ENCODE peak calls at places on chromosomes 16 and 17, in four cellular contexts. O, C, Q and K are unnamed samples.

GRCh38 chr17:63378411-63379076 is 67.6 kb downstream of the CYB561 start:
- DNase-seq in O (peak), C (no peak), Q (no peak), K (no peak)

GRCh38 chr17:65403129-65403528 is 158.3 kb downstream of the AXIN2 start:
- DNase-seq in O (no peak), C (no peak), Q (no peak), K (no peak)

GRCh38 chr17:49680314-49680713 is 2.4 kb upstream of the SPOP start:
- DNase-seq in O (no peak), C (no peak), Q (no peak), K (no peak)

GRCh38 chr16:46859719-46860152 is 24.4 kb upstream of the GPT2 start:
- DNase-seq in O (peak), C (peak), Q (no peak), K (no peak)

GRCh38 chr17:32345953-32346600 is 3.9 kb upstream of the ZNF207 start:
- DNase-seq in O (peak), C (no peak), Q (no peak), K (no peak)

GRCh38 chr17:43874293-43874692 is 27.3 kb downstream of the CD300LG start:
- DNase-seq in O (no peak), C (no peak), Q (no peak), K (no peak)

GRCh38 chr17:41322264-41322902 is 6.9 kb upstream of the KRTAP17-1 start:
- DNase-seq in O (peak), C (peak), Q (no peak), K (peak)

GRCh38 chr16:83994087-83994486 is 26.0 kb downstream of the NECAB2 start:
- DNase-seq in O (no peak), C (peak), Q (no peak), K (no peak)

GRCh38 chr17:40110457-40110856 is 10.1 kb upstream of the NR1D1 start:
- DNase-seq in O (peak), C (no peak), Q (no peak), K (no peak)

GRCh38 chr17:58328195-58329034 is at the start of gene TSPOAP1:
- DNase-seq in O (peak), C (no peak), Q (peak), K (no peak)

GRCh38 chr17:63276821-63277220 is 169.3 kb downstream of the CYB561 start:
- DNase-seq in O (no peak), C (no peak), Q (no peak), K (no peak)

GRCh38 chr17:77733576-77734296 is 224.8 kb upstream of the TNRC6C start:
- DNase-seq in O (no peak), C (no peak), Q (no peak), K (no peak)

GRCh38 chr16:72434159-72434558 is 262.2 kb upstream of the PMFBP1 start:
- DNase-seq in O (peak), C (no peak), Q (no peak), K (no peak)

GRCh38 chr17:17877548-17878358 is 41.0 kb upstream of the SREBF1 start:
- DNase-seq in O (no peak), C (no peak), Q (no peak), K (peak)

GRCh38 chr16:57262841-57263584 is 18.0 kb downstream of the ARL2BP start:
- DNase-seq in O (no peak), C (no peak), Q (no peak), K (no peak)

GRCh38 chr17:19540706-19541370 is 7.2 kb downstream of the SLC47A1 start:
- DNase-seq in O (no peak), C (no peak), Q (no peak), K (no peak)

GRCh38 chr17:43428524-43428923 is 29.7 kb downstream of the ARL4D start:
- DNase-seq in O (no peak), C (no peak), Q (no peak), K (no peak)

GRCh38 chr16:3553138-3553923 is 23.9 kb downstream of the NLRC3 start:
- DNase-seq in O (no peak), C (peak), Q (no peak), K (no peak)

GRCh38 chr16:23183486-23183862 is 929 bp downstream of the SCNN1G start:
- DNase-seq in O (no peak), C (no peak), Q (no peak), K (no peak)

GRCh38 chr16:88758227-88758943 is 26.6 kb downstream of the PIEZO1 start:
- DNase-seq in O (no peak), C (no peak), Q (no peak), K (no peak)

GRCh38 chr16:31916056-31916488 is 42.5 kb downstream of the ZNF267 start:
- DNase-seq in O (no peak), C (no peak), Q (no peak), K (no peak)

GRCh38 chr16:64144612-64145011 is 977.3 kb downstream of the CDH11 start:
- DNase-seq in O (no peak), C (no peak), Q (no peak), K (no peak)

GRCh38 chr16:68289202-68289601 is 21.5 kb downstream of the SLC7A6OS start:
- DNase-seq in O (no peak), C (no peak), Q (no peak), K (no peak)

GRCh38 chr16:58814348-58814801 is 80.3 kb upstream of the GOT2 start:
- DNase-seq in O (peak), C (peak), Q (no peak), K (peak)

GRCh38 chr17:38852771-38853291 is 690 bp downstream of the RPL23 start:
- DNase-seq in O (peak), C (no peak), Q (no peak), K (no peak)

GRCh38 chr17:68732301-68732749 is 131.2 kb upstream of the FAM20A start:
- DNase-seq in O (no peak), C (no peak), Q (no peak), K (no peak)

GRCh38 chr17:68731465-68731864 is 130.3 kb upstream of the FAM20A start:
- DNase-seq in O (no peak), C (no peak), Q (no peak), K (no peak)

GRCh38 chr17:68734911-68735310 is 133.7 kb upstream of the FAM20A start:
- DNase-seq in O (no peak), C (no peak), Q (no peak), K (no peak)

GRCh38 chr17:68734202-68734825 is 133.1 kb upstream of the FAM20A start:
- DNase-seq in O (no peak), C (no peak), Q (no peak), K (no peak)

DNA sequence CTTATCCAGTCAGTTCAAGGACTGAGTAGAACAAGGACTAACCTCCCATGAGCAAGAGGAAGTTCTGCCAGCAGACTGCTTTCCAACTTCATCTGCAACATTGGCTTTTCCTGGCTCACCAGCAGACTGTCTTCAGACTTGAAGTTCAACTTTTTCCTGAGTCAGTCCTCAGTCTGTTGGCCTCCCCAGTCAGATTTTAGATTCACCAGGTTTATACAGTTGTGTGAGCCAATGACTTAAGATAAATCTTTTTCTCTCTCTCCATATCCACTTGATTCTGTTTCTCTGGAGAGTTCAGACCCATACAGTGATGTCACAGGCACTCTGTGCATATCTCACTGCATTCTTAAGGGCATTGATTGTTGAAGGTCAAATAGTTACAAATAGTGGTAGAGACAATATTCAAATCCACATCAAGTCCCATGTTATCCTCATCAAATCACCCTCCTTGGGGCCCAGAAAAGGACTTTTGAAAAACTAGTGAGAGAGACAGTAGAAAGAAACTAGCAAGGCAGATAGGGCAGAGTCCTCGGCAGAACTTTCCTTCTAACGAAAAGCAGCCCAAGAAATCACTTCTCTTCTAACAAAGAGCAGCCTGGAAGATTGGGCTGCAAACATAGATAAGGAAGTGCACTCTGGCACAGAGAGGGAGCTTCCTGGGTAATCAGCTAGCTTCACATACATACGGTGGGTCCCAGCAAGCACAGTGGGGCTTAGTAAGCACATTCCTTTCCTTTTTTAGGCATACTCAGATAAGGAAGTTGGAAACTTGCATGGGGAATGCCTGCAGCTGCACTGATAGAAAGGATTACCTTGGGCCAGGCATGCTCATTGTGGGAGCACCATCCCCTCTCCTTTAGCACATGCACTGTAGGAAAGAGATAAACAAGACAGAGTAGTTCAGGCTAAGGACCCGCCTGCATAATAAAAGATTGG is 132.3 kb upstream of the FAM20A start:
- DNase-seq in O (peak), C (peak), Q (no peak), K (no peak)
- TF ChIP-seq TARDBP in O (no peak), C (peak), Q (no peak), K (no peak)

GRCh38 chr16:1258906-1259759 is 3.3 kb downstream of the TPSD1 start:
- DNase-seq in O (no peak), C (no peak), Q (no peak), K (no peak)
- TF ChIP-seq SP1 in O (no peak), C (no peak), Q (no peak), K (no peak)

DNA sequence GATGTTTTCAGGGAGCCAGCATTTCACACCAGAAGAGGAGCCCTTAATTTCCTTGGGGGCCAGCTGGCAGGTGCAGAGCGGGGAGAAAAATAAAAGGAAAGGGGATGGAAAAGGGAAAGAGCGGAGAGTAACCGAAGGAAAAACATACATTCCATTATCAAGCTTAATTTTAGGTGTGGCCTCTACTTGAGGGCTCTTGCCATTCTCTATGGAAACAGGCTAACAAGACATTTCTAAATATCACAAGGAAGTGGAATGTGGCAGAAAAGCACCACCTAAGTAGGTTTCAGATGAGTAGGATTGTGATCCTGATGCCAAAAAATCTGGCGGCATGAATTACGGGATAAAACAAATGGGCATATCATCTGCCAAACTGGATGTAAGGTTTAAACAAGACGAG is 970 bp upstream of the DYNC1LI2 start:
- DNase-seq in O (no peak), C (no peak), Q (no peak), K (no peak)
- TF ChIP-seq TARDBP in O (no peak), C (no peak), Q (no peak), K (no peak)

GRCh38 chr16:87330257-87330624 is 13.0 kb upstream of the C16orf95 start:
- DNase-seq in O (no peak), C (no peak), Q (no peak), K (no peak)

GRCh38 chr16:87329436-87330256 is 12.5 kb upstream of the C16orf95 start:
- DNase-seq in O (no peak), C (no peak), Q (no peak), K (no peak)

GRCh38 chr16:87326151-87326571 is 9.0 kb upstream of the C16orf95 start:
- DNase-seq in O (no peak), C (no peak), Q (no peak), K (no peak)

GRCh38 chr16:87328846-87329245 is 11.7 kb upstream of the C16orf95 start:
- DNase-seq in O (no peak), C (no peak), Q (no peak), K (no peak)

GRCh38 chr16:87327798-87328495 is 10.8 kb upstream of the C16orf95 start:
- DNase-seq in O (no peak), C (no peak), Q (no peak), K (no peak)
- TF ChIP-seq SP1 in O (no peak), C (no peak), Q (no peak), K (no peak)

GRCh38 chr16:85003723-85004586 is 7.4 kb downstream of the ZDHHC7 start:
- DNase-seq in O (peak), C (no peak), Q (no peak), K (no peak)
- TF ChIP-seq TARDBP in O (no peak), C (no peak), Q (no peak), K (no peak)